ENCODE peak calls at places on chromosomes 16 and 17, in five cellular contexts. B, L, Q, F and A are unnamed samples.

GRCh38 chr16:85969159-85969558 is 70.2 kb downstream of the IRF8 start:
- DNase-seq in B (peak), L (no peak), Q (no peak), F (peak), A (no peak)

GRCh38 chr16:75244844-75245758 is 6.3 kb downstream of the BCAR1 start:
- DNase-seq in B (peak), L (peak), Q (no peak), F (peak), A (peak)

GRCh38 chr17:58303981-58304734 is 23.4 kb upstream of the MPO start:
- DNase-seq in B (peak), L (no peak), Q (peak), F (peak), A (no peak)

GRCh38 chr17:65050438-65050837 is 6.1 kb downstream of the GNA13 start:
- DNase-seq in B (no peak), L (no peak), Q (no peak), F (no peak), A (no peak)

GRCh38 chr17:75325827-75326586 is 36.8 kb upstream of the SLC25A19 start:
- DNase-seq in B (peak), L (no peak), Q (peak), F (peak), A (no peak)

GRCh38 chr16:1573301-1573700 is 38.6 kb downstream of the IFT140 start:
- DNase-seq in B (no peak), L (no peak), Q (no peak), F (no peak), A (no peak)

GRCh38 chr17:36592711-36593321 is 1.1 kb downstream of the DHRS11 start:
- DNase-seq in B (no peak), L (no peak), Q (no peak), F (no peak), A (no peak)

GRCh38 chr17:58764373-58764772 is 8.7 kb downstream of the PPM1E start:
- DNase-seq in B (no peak), L (no peak), Q (no peak), F (no peak), A (no peak)

GRCh38 chr16:77556203-77556602 is 121.4 kb upstream of the ADAMTS18 start:
- DNase-seq in B (peak), L (no peak), Q (no peak), F (no peak), A (no peak)

GRCh38 chr16:72210571-72210970 is 38.6 kb upstream of the PMFBP1 start:
- DNase-seq in B (no peak), L (no peak), Q (no peak), F (no peak), A (no peak)

GRCh38 chr17:67111808-67112207 is 67.5 kb downstream of the CACNG1 start:
- DNase-seq in B (no peak), L (no peak), Q (no peak), F (no peak), A (no peak)

GRCh38 chr16:23823475-23824407 is 12.0 kb upstream of the PRKCB start:
- DNase-seq in B (no peak), L (no peak), Q (no peak), F (no peak), A (no peak)

GRCh38 chr17:77891602-77892001 is 66.9 kb upstream of the TNRC6C start:
- DNase-seq in B (no peak), L (no peak), Q (no peak), F (no peak), A (no peak)

GRCh38 chr16:87358696-87359095 is 24.9 kb downstream of the FBXO31 start:
- DNase-seq in B (no peak), L (no peak), Q (no peak), F (no peak), A (no peak)

GRCh38 chr16:30942421-30942796 is 6.5 kb upstream of the ORAI3 start:
- DNase-seq in B (no peak), L (no peak), Q (no peak), F (no peak), A (no peak)
- H3K4me3 ChIP-seq in B (no peak), L (no peak), Q (no peak), F (no peak), A (no peak)

GRCh38 chr17:56514264-56514663 is 79.2 kb upstream of the NOG start:
- DNase-seq in B (no peak), L (no peak), Q (no peak), F (no peak), A (no peak)
- TF ChIP-seq CTCF in B (no peak), L (no peak), Q (no peak), F (no peak), A (no peak)

GRCh38 chr17:27538156-27538955 is 82.1 kb downstream of the KSR1 start:
- DNase-seq in B (peak), L (no peak), Q (no peak), F (no peak), A (no peak)

GRCh38 chr17:27539152-27539551 is 82.9 kb downstream of the KSR1 start:
- DNase-seq in B (no peak), L (no peak), Q (no peak), F (no peak), A (no peak)

GRCh38 chr17:27539794-27540193 is 83.5 kb downstream of the KSR1 start:
- DNase-seq in B (no peak), L (no peak), Q (no peak), F (no peak), A (no peak)

GRCh38 chr17:27541326-27542023 is 85.2 kb downstream of the KSR1 start:
- DNase-seq in B (no peak), L (no peak), Q (no peak), F (no peak), A (no peak)

DNA sequence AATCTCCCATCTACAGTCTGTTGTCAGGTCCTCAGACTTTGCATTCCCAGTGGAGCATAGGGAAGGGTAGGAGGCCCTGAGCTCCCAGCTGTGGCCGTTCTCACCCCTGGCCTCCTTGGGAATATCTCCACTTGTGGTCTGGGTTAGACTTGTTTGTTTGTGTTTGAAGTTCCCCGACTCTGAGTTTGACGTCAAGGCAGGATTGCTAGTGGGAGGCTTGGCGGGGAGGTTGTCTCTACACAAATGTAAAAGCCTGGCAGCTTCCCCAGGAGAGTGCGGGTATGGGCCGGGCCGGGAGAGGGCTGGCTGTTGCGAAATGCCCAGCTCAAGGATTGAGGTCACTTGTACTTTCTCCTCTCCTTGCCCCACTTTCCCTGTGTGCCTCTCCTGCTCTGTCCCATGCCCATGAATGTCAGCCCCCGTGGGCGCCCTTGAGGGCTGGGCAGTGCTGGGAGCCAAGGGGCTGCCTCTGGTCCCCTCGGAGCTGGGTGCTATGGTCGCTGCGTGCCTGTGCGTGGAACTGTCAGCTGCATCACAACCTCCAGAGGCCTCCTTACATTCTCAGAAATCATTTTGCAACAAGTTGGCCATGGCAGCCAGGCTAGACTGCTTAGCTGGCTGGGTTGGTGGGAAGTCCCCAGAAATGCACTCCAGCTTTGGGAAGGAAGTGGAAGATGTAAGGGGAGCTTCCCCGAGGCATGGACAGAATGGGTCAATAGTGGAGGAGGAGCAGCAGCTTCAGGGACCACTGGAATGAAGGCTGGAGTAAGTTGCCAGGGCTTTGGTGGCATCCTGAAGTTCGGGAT is 84.3 kb downstream of the KSR1 start:
- DNase-seq in B (peak), L (peak), Q (no peak), F (peak), A (peak)
- H3K27ac ChIP-seq in B (peak), L (peak), Q (no peak), F (no peak), A (peak)

GRCh38 chr17:71578446-71578845 is 542.4 kb upstream of the SOX9 start:
- DNase-seq in B (no peak), L (no peak), Q (no peak), F (no peak), A (no peak)
- H3K4me3 ChIP-seq in B (no peak), L (no peak), Q (no peak), F (no peak), A (no peak)

GRCh38 chr17:28261219-28261618 is 57.8 kb upstream of the TMEM97 start:
- DNase-seq in B (no peak), L (no peak), Q (no peak), F (no peak), A (no peak)
- TF ChIP-seq CTCF in B (no peak), L (no peak), Q (no peak), F (no peak), A (no peak)

GRCh38 chr17:37787055-37787720 is 42.3 kb upstream of the HNF1B start:
- DNase-seq in B (peak), L (no peak), Q (no peak), F (peak), A (no peak)
- H3K27ac ChIP-seq in B (no peak), L (no peak), Q (no peak), F (no peak), A (no peak)

GRCh38 chr17:43769426-43769825 is 9.4 kb downstream of the DUSP3 start:
- DNase-seq in B (no peak), L (no peak), Q (no peak), F (no peak), A (no peak)
- H3K4me3 ChIP-seq in B (no peak), L (no peak), Q (no peak), F (no peak), A (no peak)

GRCh38 chr16:67278773-67279295 is 498 bp upstream of the PLEKHG4 start:
- DNase-seq in B (no peak), L (no peak), Q (peak), F (no peak), A (no peak)
- TF ChIP-seq CTCF in B (peak), L (no peak), Q (peak), F (peak), A (peak)

DNA sequence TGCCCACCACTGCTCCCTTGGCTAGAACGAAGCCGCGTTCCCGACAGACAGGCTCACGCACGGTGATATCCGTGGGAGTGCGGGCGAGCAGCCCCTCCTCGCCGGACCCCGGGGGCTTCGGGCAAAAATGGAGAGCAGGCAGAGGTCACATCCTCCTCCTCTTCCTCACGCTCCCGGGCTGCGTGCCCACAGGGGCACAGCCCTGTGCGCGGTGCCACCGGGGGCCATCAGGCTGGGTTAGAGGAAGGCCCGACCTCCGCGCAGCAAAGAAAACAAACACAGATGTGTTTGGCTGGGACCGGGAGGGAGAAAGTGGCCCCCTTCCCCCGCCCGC is 519 bp upstream of the NTN1 start:
- DNase-seq in B (no peak), L (no peak), Q (no peak), F (no peak), A (no peak)
- H3K27ac ChIP-seq in B (no peak), L (peak), Q (no peak), F (no peak), A (no peak)